ENCODE peak calls at places on chromosomes 4 and X, in eight cellular contexts. N, A, B, T, K, U, E and M are unnamed samples.

GRCh38 chr4:144562019-144562740 is 83.8 kb upstream of the HHIP start:
- DNase-seq in K (no peak), B (peak), A (no peak), E (no peak), U (no peak), N (no peak), T (no peak), M (no peak)

GRCh38 chr4:140688711-140689598 is 67.2 kb downstream of the TBC1D9 start:
- DNase-seq in K (no peak), A (no peak), N (no peak), E (peak), U (no peak), B (no peak), T (no peak), M (no peak)

GRCh38 chrX:21873063-21873785 is 17.4 kb downstream of the YY2 start:
- DNase-seq in K (no peak), T (no peak), U (no peak), B (no peak), N (no peak), A (no peak), E (peak), M (no peak)

GRCh38 chrX:49762175-49762704 is 66.5 kb upstream of the PAGE1 start:
- DNase-seq in A (no peak), U (no peak), B (no peak), E (no peak), N (no peak), T (no peak), K (no peak), M (no peak)

GRCh38 chrX:122770581-122770980 is 413.5 kb upstream of the GRIA3 start:
- DNase-seq in A (no peak), E (no peak), K (no peak), B (no peak), N (no peak), T (no peak), U (no peak), M (peak)

GRCh38 chrX:1246816-1247215 is 21.8 kb upstream of the CSF2RA start:
- DNase-seq in U (peak), E (peak), B (peak), T (peak), N (peak), A (peak), K (peak), M (peak)

GRCh38 chrX:107672955-107673378 is 44.7 kb downstream of the PRPS1 start:
- DNase-seq in T (peak), B (peak), K (peak), A (peak), N (peak), E (peak), U (peak), M (peak)

GRCh38 chr4:117495802-117496201 is 410.4 kb upstream of the TRAM1L1 start:
- DNase-seq in A (no peak), E (no peak), N (no peak), B (no peak), T (no peak), U (no peak), K (no peak), M (no peak)

GRCh38 chr4:150078996-150079581 is 844 bp downstream of the DCLK2 start:
- DNase-seq in N (peak), U (peak), E (peak), B (peak), T (peak), K (no peak), A (no peak), M (peak)

GRCh38 chrX:50920132-50920531 is 9.6 kb downstream of the BMP15 start:
- DNase-seq in U (no peak), A (no peak), E (peak), B (peak), T (no peak), N (no peak), K (no peak), M (no peak)

GRCh38 chr4:140315970-140316369 is 57.5 kb upstream of the SCOC start:
- DNase-seq in K (no peak), B (no peak), T (no peak), A (no peak), N (no peak), U (no peak), E (no peak), M (no peak)